ENCODE peak calls at places on chromosomes 5 and 9, in eight cellular contexts. Z is pancreas; E is OCI-LY7; V is CD4-positive, alpha-beta T cell; X is mammary epithelial cell; Q is stomach; P is right lobe of liver; R is IMR-90. W is an unnamed sample. For H3K9me3, the result is how much of the 10 kb centered on the place peaks cover.

GRCh38 chr9:136799854-136800657 is 3.9 kb downstream of the CCDC183 start:
- DNase-seq in Z (peak), E (peak), V (peak), X (peak), Q (peak), P (peak), R (peak), W (peak)

GRCh38 chr5:38650540-38651275 is 94.3 kb upstream of the LIFR start:
- DNase-seq in Z (no peak), E (no peak), V (no peak), X (peak), Q (no peak), P (no peak), R (peak), W (no peak)

GRCh38 chr9:124810513-124811355 is 33.8 kb downstream of the OLFML2A start:
- DNase-seq in Z (no peak), E (no peak), V (no peak), X (peak), Q (no peak), P (peak), R (peak), W (no peak)

GRCh38 chr9:22722492-22722891 is 275.9 kb downstream of the DMRTA1 start:
- DNase-seq in Z (no peak), E (no peak), V (no peak), X (no peak), Q (no peak), P (no peak), R (no peak), W (no peak)

GRCh38 chr5:32087086-32088082 is 86.7 kb downstream of the GOLPH3 start:
- DNase-seq in Z (no peak), E (no peak), V (no peak), X (no peak), Q (no peak), P (no peak), R (no peak), W (no peak)

GRCh38 chr5:65742565-65743231 is 20.7 kb downstream of the NLN start:
- DNase-seq in Z (no peak), E (peak), V (no peak), X (peak), Q (no peak), P (no peak), R (peak), W (no peak)

GRCh38 chr9:120442280-120442597 is 137.7 kb downstream of the CDK5RAP2 start:
- DNase-seq in Z (no peak), E (no peak), V (no peak), X (no peak), Q (no peak), P (no peak), R (no peak), W (no peak)

GRCh38 chr9:78044189-78044588 is 12.6 kb upstream of the GNAQ start:
- DNase-seq in Z (peak), E (no peak), V (no peak), X (no peak), Q (peak), P (no peak), R (no peak), W (no peak)

GRCh38 chr9:88539246-88539645 is 4.3 kb downstream of the NXNL2 start:
- DNase-seq in Z (no peak), E (no peak), V (no peak), X (no peak), Q (no peak), P (no peak), R (no peak), W (no peak)

GRCh38 chr9:37969130-37969529 is 65.2 kb upstream of the SLC25A51 start:
- DNase-seq in Z (peak), E (no peak), V (no peak), X (no peak), Q (peak), P (peak), R (peak), W (no peak)

GRCh38 chr5:153223376-153223775 is 267.1 kb upstream of the GRIA1 start:
- DNase-seq in Z (no peak), E (no peak), V (no peak), X (no peak), Q (no peak), P (no peak), R (no peak), W (no peak)

GRCh38 chr9:39108145-39108544 is 179.8 kb downstream of the CNTNAP3 start:
- DNase-seq in Z (no peak), E (no peak), V (no peak), X (no peak), Q (no peak), P (no peak), R (no peak), W (no peak)

GRCh38 chr9:3018691-3019230 is 174.9 kb upstream of the PUM3 start:
- DNase-seq in Z (no peak), E (no peak), V (no peak), X (no peak), Q (no peak), P (no peak), R (no peak), W (no peak)

GRCh38 chr5:128546658-128547281 is 8.7 kb upstream of the FBN2 start:
- DNase-seq in Z (no peak), E (no peak), V (no peak), X (peak), Q (no peak), P (no peak), R (no peak), W (no peak)

GRCh38 chr5:149256451-149256850 is 15.2 kb upstream of the AFAP1L1 start:
- DNase-seq in Z (no peak), E (no peak), V (no peak), X (no peak), Q (no peak), P (no peak), R (peak), W (no peak)

GRCh38 chr9:2158111-2158610 is 143.0 kb downstream of the SMARCA2 start:
- DNase-seq in Z (peak), E (peak), V (peak), X (peak), Q (peak), P (peak), R (peak), W (peak)

GRCh38 chr5:176676361-176676824 is 29.1 kb downstream of the TSPAN17 start:
- DNase-seq in Z (no peak), E (peak), V (no peak), X (no peak), Q (no peak), P (no peak), R (peak), W (no peak)

GRCh38 chr5:98769256-98770157 is 4.0 kb upstream of the RGMB start:
- DNase-seq in Z (peak), E (no peak), V (no peak), X (no peak), Q (peak), P (peak), R (peak), W (no peak)

GRCh38 chr9:76512826-76513225 is 53.8 kb downstream of the GCNT1 start:
- DNase-seq in Z (no peak), E (no peak), V (no peak), X (peak), Q (no peak), P (no peak), R (peak), W (no peak)

GRCh38 chr5:158074992-158075769 is 216.2 kb upstream of the CLINT1 start:
- DNase-seq in Z (peak), E (peak), V (peak), X (peak), Q (peak), P (no peak), R (peak), W (peak)

GRCh38 chr5:126138475-126139005 is 284.7 kb upstream of the GRAMD2B start:
- DNase-seq in Z (no peak), E (no peak), V (no peak), X (peak), Q (no peak), P (no peak), R (peak), W (no peak)

GRCh38 chr5:10701567-10702039 is 59.4 kb downstream of the DAP start:
- DNase-seq in Z (no peak), E (peak), V (peak), X (no peak), Q (no peak), P (no peak), R (peak), W (no peak)

GRCh38 chr5:99243111-99243510 is 314.3 kb upstream of the CHD1 start:
- DNase-seq in Z (no peak), E (no peak), V (no peak), X (no peak), Q (no peak), P (no peak), R (no peak), W (no peak)

GRCh38 chr9:30932226-30932625 is 1452.2 kb upstream of the ACO1 start:
- DNase-seq in Z (no peak), E (no peak), V (no peak), X (peak), Q (no peak), P (no peak), R (no peak), W (no peak)

GRCh38 chr5:59548807-59549357 is 344.6 kb downstream of the PDE4D start:
- DNase-seq in Z (no peak), E (no peak), V (no peak), X (peak), Q (peak), P (no peak), R (no peak), W (no peak)

GRCh38 chr9:124368692-124369091 is 46.5 kb downstream of the PSMB7 start:
- DNase-seq in Z (no peak), E (no peak), V (no peak), X (no peak), Q (no peak), P (no peak), R (no peak), W (no peak)

GRCh38 chr9:111959960-111960359 is 63.3 kb downstream of the UGCG start:
- DNase-seq in Z (no peak), E (no peak), V (no peak), X (no peak), Q (no peak), P (no peak), R (peak), W (no peak)

GRCh38 chr5:41908374-41909079 is 4.4 kb downstream of the RIMOC1 start:
- DNase-seq in Z (no peak), E (no peak), V (no peak), X (peak), Q (no peak), P (no peak), R (peak), W (no peak)

GRCh38 chr9:117678882-117679281 is 25.3 kb upstream of the TLR4 start:
- DNase-seq in Z (no peak), E (no peak), V (no peak), X (peak), Q (no peak), P (no peak), R (no peak), W (no peak)

GRCh38 chr5:761854-762685 is 22.5 kb downstream of the ZDHHC11B start:
- DNase-seq in Z (peak), E (no peak), V (peak), X (no peak), Q (peak), P (peak), R (no peak), W (no peak)

DNA sequence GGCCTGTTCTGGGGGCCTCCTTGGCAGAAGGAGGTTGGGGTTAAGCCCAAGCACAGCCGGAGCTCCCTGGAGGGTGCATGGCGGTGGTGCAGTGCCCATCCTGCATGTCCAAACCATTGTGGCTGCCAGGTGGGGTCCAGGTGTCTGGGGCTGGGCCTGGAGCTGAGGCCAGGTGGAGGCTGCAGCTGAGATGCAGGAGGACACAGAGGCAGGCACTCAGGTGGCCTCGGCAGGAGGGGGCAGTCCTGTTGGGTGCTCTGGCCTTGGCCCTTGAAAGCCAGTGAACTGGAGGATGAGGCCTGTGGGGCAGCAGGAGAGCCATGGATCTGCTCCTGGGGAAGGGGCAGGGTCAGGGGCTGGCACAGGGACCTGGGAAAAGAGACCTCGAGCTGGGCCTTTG is 195.3 kb downstream of the OLFM1 start:
- DNase-seq in Z (no peak), E (no peak), V (no peak), X (no peak), Q (no peak), P (no peak), R (no peak), W (no peak)
- H3K9me3 ChIP-seq in Z (under half), E (under half), V (under half), X (half or more), Q (under half), P (under half), R (under half), W (under half)

DNA sequence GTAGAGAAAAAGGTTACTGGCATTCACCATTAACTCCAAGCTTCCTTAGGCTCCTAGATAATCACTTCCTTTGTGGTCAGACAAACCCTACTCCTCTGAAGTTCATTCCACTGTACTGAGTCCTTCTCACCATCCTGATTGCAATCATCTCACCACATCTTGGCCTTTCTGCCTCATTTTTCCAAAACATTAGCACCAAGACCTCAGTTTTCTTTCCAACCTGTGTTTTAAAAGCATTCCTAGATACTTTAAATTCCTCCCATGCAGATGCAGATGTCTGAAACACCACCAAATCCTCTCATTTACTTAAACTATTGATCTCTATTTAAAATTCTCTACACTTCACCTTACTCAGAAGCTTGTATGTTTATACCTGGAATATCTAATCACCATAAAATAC is 961.3 kb upstream of the CTNND2 start:
- DNase-seq in Z (no peak), E (no peak), V (no peak), X (peak), Q (no peak), P (no peak), R (no peak), W (no peak)
- H3K9me3 ChIP-seq in Z (under half), E (under half), V (under half), X (under half), Q (under half), P (under half), R (under half), W (under half)

DNA sequence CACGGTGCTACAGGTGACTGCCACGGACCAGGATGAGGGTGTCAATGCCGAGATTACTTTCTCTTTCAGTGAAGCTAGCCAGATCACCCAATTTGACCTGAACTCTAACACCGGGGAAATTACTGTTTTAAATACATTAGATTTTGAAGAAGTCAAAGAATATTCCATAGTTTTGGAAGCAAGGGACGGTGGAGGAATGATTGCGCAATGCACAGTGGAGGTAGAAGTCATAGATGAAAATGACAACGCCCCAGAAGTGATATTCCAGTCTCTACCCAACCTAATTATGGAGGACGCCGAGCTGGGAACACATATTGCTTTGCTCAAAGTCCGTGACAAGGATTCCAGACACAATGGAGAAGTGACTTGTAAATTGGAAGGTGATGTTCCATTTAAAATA is 1.2 kb downstream of the PCDHGB4 start:
- DNase-seq in Z (no peak), E (no peak), V (no peak), X (no peak), Q (no peak), P (no peak), R (no peak), W (no peak)
- H3K9me3 ChIP-seq in Z (under half), E (under half), V (half or more), X (under half), Q (half or more), P (under half), R (under half), W (under half)

DNA sequence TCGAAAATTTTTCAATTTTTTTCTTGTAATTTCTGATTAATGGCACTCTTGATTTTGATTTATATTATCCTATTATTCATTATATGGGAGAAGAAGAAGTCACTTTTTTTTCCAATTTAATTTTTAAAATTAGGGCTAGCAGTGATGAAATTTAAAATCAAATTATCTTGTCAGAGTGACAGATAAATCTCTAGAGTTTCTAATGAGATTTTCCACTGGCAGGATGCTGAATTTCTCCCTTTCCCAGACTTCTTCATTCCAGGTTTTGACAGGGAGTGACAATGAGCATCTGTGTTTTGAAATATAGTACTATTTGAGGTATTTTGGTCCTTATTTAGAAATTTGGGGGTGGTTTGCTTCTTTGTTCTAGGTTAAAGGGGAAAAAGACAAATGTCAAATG is 2274.1 kb downstream of the MAT2B start:
- DNase-seq in Z (no peak), E (no peak), V (no peak), X (no peak), Q (no peak), P (no peak), R (no peak), W (no peak)
- H3K9me3 ChIP-seq in Z (under half), E (under half), V (under half), X (under half), Q (under half), P (under half), R (under half), W (under half)

GRCh38 chr5:94540856-94541494 is 77.4 kb downstream of the KIAA0825 start:
- DNase-seq in Z (no peak), E (peak), V (no peak), X (no peak), Q (no peak), P (no peak), R (no peak), W (no peak)
- H3K9me3 ChIP-seq in Z (under half), E (under half), V (under half), X (under half), Q (under half), P (under half), R (under half), W (under half)

GRCh38 chr5:56426658-56427057 is 193.5 kb upstream of the ANKRD55 start:
- DNase-seq in Z (no peak), E (no peak), V (no peak), X (no peak), Q (no peak), P (no peak), R (no peak), W (no peak)
- H3K9me3 ChIP-seq in Z (under half), E (under half), V (under half), X (under half), Q (under half), P (under half), R (under half), W (under half)

DNA sequence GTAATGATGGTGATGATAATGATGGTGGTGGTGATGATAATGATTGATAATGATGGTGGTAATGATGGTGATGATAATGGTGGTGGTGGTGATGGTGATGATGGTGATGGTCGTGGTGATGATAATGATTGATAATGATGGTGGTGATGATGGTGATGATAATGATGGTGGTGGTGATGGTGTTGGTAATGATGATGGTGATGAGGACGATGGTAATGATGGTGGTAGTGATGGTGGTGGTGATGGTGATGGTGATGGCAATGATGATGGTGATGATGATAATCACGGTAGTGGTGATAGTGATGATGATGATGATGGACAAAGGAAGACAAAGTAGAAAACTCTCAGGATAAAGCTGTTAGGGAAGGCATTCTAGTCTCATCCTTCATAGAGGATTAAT is 310.5 kb downstream of the MSX2 start:
- DNase-seq in Z (no peak), E (no peak), V (no peak), X (no peak), Q (no peak), P (no peak), R (no peak), W (no peak)
- H3K9me3 ChIP-seq in Z (under half), E (under half), V (under half), X (under half), Q (under half), P (under half), R (under half), W (under half)

W was measured in T-helper 17 cell.